ENCODE peak calls at places on chromosomes 13 and 19, in nine cellular contexts. L is astrocyte of the spinal cord, W is A673, D is heart right ventricle, G is spleen, X is GM23338, C is choroid plexus epithelial cell, O is AG09309, K is PC-3. V is an unnamed sample.

GRCh38 chr13:20370815-20371421 is 138.8 kb upstream of the GJB6 start:
- DNase-seq in L (no peak), W (no peak), D (no peak), G (no peak), X (peak; percentile 31), C (no peak), O (no peak), K (peak; percentile 98), V (no peak)

GRCh38 chr19:35204799-35205732 is 23.5 kb downstream of the FAM187B start:
- DNase-seq in L (no peak), W (no peak), D (peak; percentile 33), G (peak; percentile 80), X (peak; percentile 64), C (no peak), O (no peak), K (no peak), V (no peak)

GRCh38 chr13:94249512-94249911 is 230.0 kb downstream of the DCT start:
- DNase-seq in L (peak; percentile 95), W (peak; percentile 60), D (no peak), G (no peak), X (peak; percentile 28), C (peak; percentile 98), O (peak; percentile 50), K (peak; percentile 49), V (no peak)

GRCh38 chr13:26929971-26930730 is 169.6 kb upstream of the GPR12 start:
- DNase-seq in L (peak; percentile 70), W (peak; percentile 83), D (peak; percentile 51), G (peak; percentile 90), X (peak; percentile 92), C (peak; percentile 73), O (no peak), K (peak; percentile 76), V (no peak)

GRCh38 chr19:13053761-13054604 is 48.7 kb downstream of the LYL1 start:
- DNase-seq in L (peak; percentile 95), W (no peak), D (peak; percentile 95), G (no peak), X (peak; percentile 50), C (peak; percentile 87), O (peak; percentile 83), K (peak; percentile 99), V (no peak)

GRCh38 chr19:7063339-7063738 is 4.9 kb upstream of the MBD3L3 start:
- DNase-seq in L (no peak), W (no peak), D (no peak), G (no peak), X (peak; percentile 4), C (no peak), O (no peak), K (no peak), V (no peak)

GRCh38 chr19:3151563-3152430 is 16.0 kb downstream of the GNA15 start:
- DNase-seq in L (no peak), W (no peak), D (no peak), G (peak; percentile 55), X (no peak), C (no peak), O (no peak), K (no peak), V (no peak)

GRCh38 chr19:21907516-21907915 is 71.5 kb upstream of the ZNF43 start:
- DNase-seq in L (no peak), W (no peak), D (no peak), G (no peak), X (no peak), C (no peak), O (no peak), K (no peak), V (no peak)

GRCh38 chr13:59356607-59357006 is 807.1 kb downstream of the DIAPH3 start:
- DNase-seq in L (peak; percentile 35), W (peak; percentile 41), D (peak; percentile 93), G (peak; percentile 84), X (no peak), C (peak; percentile 82), O (no peak), K (no peak), V (no peak)

GRCh38 chr13:75329723-75330122 is 152.2 kb downstream of the TBC1D4 start:
- DNase-seq in L (no peak), W (no peak), D (no peak), G (no peak), X (no peak), C (no peak), O (no peak), K (no peak), V (no peak)

GRCh38 chr13:52738719-52739467 is 727 bp downstream of the CNMD start:
- DNase-seq in L (no peak), W (peak; percentile 61), D (peak; percentile 7), G (peak; percentile 74), X (peak; percentile 75), C (no peak), O (no peak), K (no peak), V (no peak)

GRCh38 chr19:1266818-1267440 is 2.2 kb upstream of the CIRBP start:
- DNase-seq in L (peak; percentile 42), W (no peak), D (peak; percentile 72), G (peak; percentile 97), X (peak; percentile 73), C (peak; percentile 54), O (no peak), K (peak; percentile 54), V (no peak)

GRCh38 chr19:48393559-48394330 is at the start of gene GRIN2D:
- DNase-seq in L (peak; percentile 24), W (peak; percentile 72), D (no peak), G (no peak), X (peak; percentile 65), C (peak; percentile 51), O (no peak), K (peak; percentile 26), V (no peak)

DNA sequence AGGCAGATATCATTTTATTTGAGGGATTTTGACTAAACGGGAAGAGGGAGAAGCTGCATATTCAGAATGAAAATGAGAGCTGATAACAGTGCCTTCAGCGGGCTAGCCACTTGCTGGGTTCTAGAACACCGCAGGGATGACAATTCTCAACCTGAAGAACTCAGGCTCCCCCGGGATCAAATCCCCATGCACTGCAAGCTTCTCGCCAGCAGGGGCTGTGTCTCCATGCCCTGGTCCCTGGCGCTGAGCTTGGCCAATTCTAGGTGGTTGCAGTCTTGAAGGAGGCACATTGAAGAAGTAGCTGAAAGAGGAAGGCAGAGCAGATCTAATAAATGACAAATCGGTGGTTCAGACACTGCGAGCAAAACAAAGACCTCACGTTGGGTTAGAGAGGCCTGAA is 128.7 kb downstream of the UQCRFS1 start:
- DNase-seq in L (no peak), W (no peak), D (no peak), G (no peak), X (peak; percentile 66), C (no peak), O (peak; percentile 4), K (peak; percentile 1), V (no peak)
- TF ChIP-seq CTCF in L (no peak), W (peak; percentile 21), D (peak; percentile 11), G (no peak), X (peak; percentile 52), C (no peak), O (peak; percentile 70), K (peak; percentile 33), V (peak; percentile 9)

DNA sequence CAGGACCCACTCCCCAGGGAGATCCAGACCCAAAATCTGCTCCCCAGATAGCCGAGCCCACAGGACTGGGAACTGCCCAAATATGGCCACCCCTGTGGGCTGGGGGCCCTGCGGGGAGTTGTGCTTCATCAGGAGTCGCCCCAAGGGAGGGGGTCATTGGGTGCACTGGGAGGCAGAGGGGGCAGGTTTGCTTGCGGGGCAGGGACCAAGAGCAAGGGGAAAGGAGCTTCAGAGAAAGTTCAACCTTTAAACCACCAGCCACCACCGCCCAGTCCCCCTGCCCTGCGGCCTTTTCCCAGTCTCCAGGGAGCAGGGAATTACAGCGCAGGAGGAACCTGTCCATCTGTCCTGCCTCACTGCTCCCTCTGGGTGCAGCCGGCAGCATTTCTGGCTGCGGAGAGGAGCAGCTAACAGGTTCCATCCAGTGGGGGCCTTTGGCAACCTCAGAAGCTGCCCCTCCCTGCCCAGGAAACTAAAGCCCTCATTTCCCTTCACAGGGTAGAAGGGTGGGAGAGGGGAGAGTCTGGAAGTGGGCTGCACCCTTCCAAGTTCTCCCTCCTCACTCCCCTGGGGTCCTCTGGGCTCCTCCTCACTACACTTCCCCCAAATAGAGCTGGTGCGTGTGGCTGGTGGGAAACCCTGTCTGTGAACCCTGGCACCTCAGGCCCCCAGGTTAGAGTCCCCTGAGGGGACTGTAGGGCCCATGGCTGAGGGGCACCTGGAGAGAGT is 13.8 kb upstream of the ASF1B start:
- DNase-seq in L (no peak), W (no peak), D (no peak), G (no peak), X (peak; percentile 45), C (no peak), O (no peak), K (no peak), V (no peak)
- TF ChIP-seq CTCF in L (no peak), W (peak; percentile 9), D (no peak), G (no peak), X (no peak), C (no peak), O (no peak), K (no peak), V (no peak)

GRCh38 chr13:72313546-72313945 is 413.9 kb downstream of the MZT1 start:
- DNase-seq in L (no peak), W (no peak), D (no peak), G (no peak), X (no peak), C (no peak), O (no peak), K (no peak), V (no peak)

DNA sequence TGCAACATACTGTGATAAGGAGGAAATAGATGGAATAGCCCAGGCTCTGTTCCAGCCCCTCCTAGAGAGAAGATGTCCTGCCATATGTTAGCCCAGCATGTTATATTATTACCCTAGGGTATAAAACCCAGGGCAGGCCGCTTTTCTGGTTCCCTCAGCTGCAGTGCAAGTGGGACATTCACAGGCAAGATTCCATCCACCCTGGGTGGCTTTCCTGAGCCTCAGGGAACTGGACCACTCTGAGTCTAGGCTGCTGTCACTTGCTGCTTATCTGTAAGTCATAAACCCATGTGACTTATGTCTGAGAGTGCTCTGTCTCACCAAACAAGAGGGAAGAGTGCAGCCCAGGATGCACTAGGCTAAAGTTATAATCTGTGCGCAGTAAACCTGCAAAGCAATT is 413.2 kb downstream of the MZT1 start:
- DNase-seq in L (no peak), W (peak; percentile 1), D (no peak), G (no peak), X (no peak), C (no peak), O (no peak), K (no peak), V (no peak)
- TF ChIP-seq CTCF in L (no peak), W (no peak), D (no peak), G (no peak), X (no peak), C (no peak), O (no peak), K (no peak), V (no peak)

GRCh38 chr13:46666727-46667456 is 113.9 kb downstream of the LRCH1 start:
- DNase-seq in L (no peak), W (peak; percentile 98), D (peak; percentile 47), G (no peak), X (peak; percentile 87), C (no peak), O (no peak), K (no peak), V (no peak)
- TF ChIP-seq CTCF in L (no peak), W (peak; percentile 49), D (no peak), G (no peak), X (peak; percentile 29), C (no peak), O (no peak), K (no peak), V (no peak)

GRCh38 chr13:42660367-42660965 is 86.5 kb downstream of the TNFSF11 start:
- DNase-seq in L (peak; percentile 30), W (no peak), D (no peak), G (no peak), X (no peak), C (peak; percentile 58), O (no peak), K (peak; percentile 26), V (no peak)
- TF ChIP-seq CTCF in L (peak; percentile 35), W (peak; percentile 32), D (peak; percentile 31), G (no peak), X (no peak), C (peak; percentile 53), O (peak; percentile 37), K (peak; percentile 57), V (no peak)

V was measured in esophagus squamous epithelium.